ENCODE peak calls at places on chromosomes 4 and X, in five cellular contexts. L is esophagus squamous epithelium, E is GM23338, R is cardiac muscle cell, J is gastrocnemius medialis. M is an unnamed sample.
A peak's percentile ranks its signal among the peaks of the same experiment; 100 is the strongest.

GRCh38 chrX:8913665-8914409 is 112.7 kb upstream of the FAM9A start:
- DNase-seq in L (no peak), E (no peak), R (no peak), J (peak; percentile 14), M (peak; percentile 73)

GRCh38 chr4:98632258-98632657 is 26.2 kb downstream of the TSPAN5 start:
- DNase-seq in R (no peak), E (no peak), J (no peak), L (no peak), M (no peak)

GRCh38 chr4:102759835-102760644 is 728 bp downstream of the MANBA start:
- DNase-seq in R (peak; percentile 27), L (peak; percentile 11), E (peak; percentile 44), J (no peak), M (peak; percentile 73)

GRCh38 chrX:75623535-75623934 is 100.7 kb upstream of the ZDHHC15 start:
- DNase-seq in R (peak; percentile 2), J (no peak), L (no peak), E (peak; percentile 49), M (no peak)

GRCh38 chr4:153781717-153782416 is 7.0 kb downstream of the SFRP2 start:
- DNase-seq in R (no peak), E (peak; percentile 55), L (no peak), J (no peak), M (no peak)

GRCh38 chr4:176538217-176538925 is 218.6 kb downstream of the SPCS3 start:
- DNase-seq in R (no peak), E (no peak), J (no peak), L (no peak), M (no peak)

GRCh38 chr4:98262431-98262830 is 1.2 kb downstream of the RAP1GDS1 start:
- DNase-seq in J (no peak), L (no peak), E (peak; percentile 8), R (peak; percentile 1), M (no peak)

GRCh38 chrX:24536551-24536950 is 71.5 kb downstream of the PDK3 start:
- DNase-seq in E (no peak), R (no peak), J (no peak), L (no peak), M (no peak)

GRCh38 chr4:15771419-15772058 is 6.6 kb upstream of the CD38 start:
- DNase-seq in L (no peak), J (no peak), R (no peak), E (no peak), M (no peak)

GRCh38 chr4:156475322-156475721 is 496.3 kb downstream of the PDGFC start:
- DNase-seq in E (no peak), J (no peak), R (no peak), L (no peak), M (no peak)

GRCh38 chr4:107997794-107998193 is 8.1 kb downstream of the HADH start:
- DNase-seq in J (no peak), R (no peak), L (no peak), E (no peak), M (no peak)

GRCh38 chr4:55876387-55876786 is 22.9 kb downstream of the EXOC1 start:
- DNase-seq in L (no peak), E (no peak), J (no peak), R (no peak), M (no peak)

GRCh38 chrX:3518870-3519269 is 172.4 kb upstream of the MXRA5 start:
- DNase-seq in L (no peak), J (peak; percentile 11), E (no peak), R (no peak), M (peak; percentile 74)

GRCh38 chrX:68929332-68930150 is 100.7 kb downstream of the EFNB1 start:
- DNase-seq in E (no peak), L (no peak), R (no peak), J (peak; percentile 64), M (peak; percentile 19)

GRCh38 chr4:66216252-66216651 is 546.0 kb upstream of the EPHA5 start:
- DNase-seq in L (no peak), R (no peak), J (no peak), E (no peak), M (no peak)

GRCh38 chr4:186954956-186955355 is 231.3 kb upstream of the FAT1 start:
- DNase-seq in J (no peak), E (no peak), L (no peak), R (no peak), M (no peak)

GRCh38 chr4:56757270-56757746 is 64.2 kb downstream of the SPINK2 start:
- DNase-seq in E (no peak), J (no peak), R (no peak), L (no peak), M (no peak)

GRCh38 chr4:36288727-36289126 is 7.3 kb downstream of the DTHD1 start:
- DNase-seq in E (no peak), R (no peak), L (no peak), J (no peak), M (no peak)

GRCh38 chr4:931194-931959 is 739 bp downstream of the GAK start:
- DNase-seq in R (peak; percentile 19), E (no peak), J (peak; percentile 42), L (no peak), M (peak; percentile 63)

GRCh38 chr4:16083217-16084191 is at the start of gene PROM1:
- DNase-seq in R (peak; percentile 61), E (peak; percentile 82), L (no peak), J (no peak), M (no peak)

GRCh38 chrX:149003863-149004660 is 501.0 kb downstream of the IDS start:
- DNase-seq in E (no peak), L (no peak), R (peak; percentile 3), J (no peak), M (no peak)

GRCh38 chr4:108592674-108592986 is 27.7 kb upstream of the RPL34 start:
- DNase-seq in R (no peak), E (peak; percentile 40), J (no peak), L (no peak), M (no peak)

GRCh38 chr4:24226018-24226417 is 336.2 kb upstream of the PPARGC1A start:
- DNase-seq in E (no peak), J (no peak), R (no peak), L (no peak), M (no peak)

GRCh38 chr4:94448815-94449375 is 2.8 kb upstream of the PDLIM5 start:
- DNase-seq in R (no peak), J (no peak), E (no peak), L (no peak), M (no peak)

GRCh38 chr4:94452476-94453300 is 946 bp downstream of the PDLIM5 start:
- DNase-seq in J (peak; percentile 93), L (peak; percentile 5), E (peak; percentile 84), R (peak; percentile 92), M (peak; percentile 43)

GRCh38 chr4:94451669-94452475 is at the start of gene PDLIM5:
- DNase-seq in R (peak; percentile 96), E (peak; percentile 95), L (peak; percentile 31), J (peak; percentile 92), M (peak; percentile 74)

GRCh38 chr4:94453534-94453963 is 1.8 kb downstream of the PDLIM5 start:
- DNase-seq in R (no peak), J (no peak), E (no peak), L (no peak), M (no peak)

GRCh38 chr4:94451051-94451404 is 714 bp upstream of the PDLIM5 start:
- DNase-seq in R (no peak), E (no peak), L (no peak), J (no peak), M (no peak)
- H3K27ac ChIP-seq in R (peak overlapping the region; percentile 99), E (no peak overlapping the region), L (peak overlapping the region; percentile 98), J (peak overlapping the region; percentile 99), M (peak overlapping the region; percentile 100)

GRCh38 chr4:152372444-152372843 is 163.4 kb downstream of the FBXW7 start:
- DNase-seq in L (no peak), J (no peak), E (no peak), R (no peak), M (no peak)

GRCh38 chr4:152374153-152374552 is 161.7 kb downstream of the FBXW7 start:
- DNase-seq in R (no peak), E (no peak), L (no peak), J (no peak), M (no peak)

GRCh38 chr4:152369203-152369902 is 166.5 kb downstream of the FBXW7 start:
- DNase-seq in L (no peak), J (no peak), E (no peak), R (peak; percentile 25), M (no peak)

GRCh38 chr4:152374606-152375285 is 161.1 kb downstream of the FBXW7 start:
- DNase-seq in E (no peak), R (no peak), J (no peak), L (no peak), M (no peak)

GRCh38 chr4:152369903-152370296 is 166.0 kb downstream of the FBXW7 start:
- DNase-seq in L (no peak), E (no peak), J (no peak), R (no peak), M (no peak)
- TF ChIP-seq CTCF in L (no peak), E (no peak), J (no peak), R (peak; percentile 31), M (no peak)

GRCh38 chrX:15515931-15516330 is 15.3 kb downstream of the BMX start:
- DNase-seq in E (peak; percentile 3), L (no peak), R (no peak), J (no peak), M (no peak)

GRCh38 chrX:15509845-15510244 is 9.2 kb downstream of the BMX start:
- DNase-seq in E (no peak), R (no peak), J (no peak), L (no peak), M (no peak)

GRCh38 chrX:15511563-15511962 is 11.0 kb downstream of the BMX start:
- DNase-seq in E (peak; percentile 4), L (no peak), R (no peak), J (no peak), M (no peak)

GRCh38 chrX:15514279-15514678 is 13.7 kb downstream of the BMX start:
- DNase-seq in L (no peak), J (no peak), E (no peak), R (no peak), M (no peak)

GRCh38 chrX:15512401-15512965 is 11.9 kb downstream of the BMX start:
- DNase-seq in J (no peak), R (no peak), E (no peak), L (no peak), M (no peak)
- H3K4me1 ChIP-seq in J (no peaks in the 10 kb centered on the region), R (no peaks in the 10 kb centered on the region), E (no peaks in the 10 kb centered on the region), L (no peaks in the 10 kb centered on the region), M (no peaks in the 10 kb centered on the region)

DNA sequence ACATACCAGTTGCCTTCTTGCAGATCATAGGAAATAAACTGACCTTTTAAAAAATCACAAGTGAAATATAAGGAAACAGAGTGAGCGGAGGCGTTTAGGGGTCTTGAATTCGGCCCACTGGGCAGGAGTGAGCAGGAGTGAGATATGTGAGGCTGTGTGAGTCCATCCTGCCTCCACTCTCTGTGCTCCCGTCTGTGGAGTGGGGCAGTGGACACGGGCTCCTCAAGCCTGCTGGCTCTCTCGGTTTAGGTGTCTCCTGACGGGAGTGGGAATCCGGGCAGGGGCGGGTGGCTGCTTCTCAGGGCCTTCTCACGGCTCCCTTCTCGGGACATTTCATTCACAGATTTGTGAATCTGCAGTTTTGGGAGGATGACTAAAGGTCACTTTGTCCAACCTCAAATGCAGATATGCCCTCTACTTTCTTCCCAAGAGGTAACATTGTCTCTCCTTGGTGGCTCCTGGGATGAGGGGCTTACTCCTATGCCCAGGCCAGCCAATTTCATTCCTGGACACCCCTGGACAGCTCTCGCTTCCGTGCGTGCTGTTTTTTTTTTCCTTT is 27.6 kb downstream of the CYTL1 start:
- DNase-seq in J (no peak), R (no peak), L (no peak), E (no peak), M (no peak)
- H3K27ac ChIP-seq in J (peak overlapping the region; percentile 34), R (no peak overlapping the region), L (peak overlapping the region; percentile 90), E (no peak overlapping the region), M (peak overlapping the region; percentile 89)